ENCODE peak calls at places on chromosomes 11 and 22, in ten cellular contexts. Q, X, F, R, J, A, T, P, L and E are unnamed samples.

GRCh38 chr11:898540-899190 is 11.9 kb downstream of the CHID1 start:
- DNase-seq in Q (no peak), X (no peak), F (no peak), R (no peak), J (no peak), A (no peak), T (no peak), P (no peak), L (no peak), E (no peak)

GRCh38 chr22:18984564-18984963 is 48.5 kb upstream of the PRODH start:
- DNase-seq in Q (no peak), X (no peak), F (no peak), R (no peak), J (no peak), A (no peak), T (no peak), P (no peak), L (no peak), E (no peak)

GRCh38 chr11:75654314-75654713 is 14.5 kb downstream of the MAP6 start:
- DNase-seq in Q (no peak), X (no peak), F (no peak), R (no peak), J (no peak), A (no peak), T (no peak), P (no peak), L (no peak), E (no peak)

GRCh38 chr11:58787903-58788302 is 56.2 kb upstream of the GLYAT start:
- DNase-seq in Q (no peak), X (no peak), F (no peak), R (no peak), J (no peak), A (no peak), T (no peak), P (no peak), L (no peak), E (no peak)

GRCh38 chr11:108591893-108592292 is 1.7 kb downstream of the EXPH5 start:
- DNase-seq in Q (no peak), X (no peak), F (no peak), R (no peak), J (no peak), A (no peak), T (no peak), P (no peak), L (no peak), E (no peak)

GRCh38 chr11:62152245-62153086 is 28.7 kb downstream of the INCENP start:
- DNase-seq in Q (no peak), X (no peak), F (peak), R (no peak), J (no peak), A (peak), T (no peak), P (no peak), L (no peak), E (no peak)

GRCh38 chr22:29635734-29636357 is 32.4 kb downstream of the NF2 start:
- DNase-seq in Q (no peak), X (no peak), F (no peak), R (peak), J (peak), A (no peak), T (peak), P (peak), L (no peak), E (peak)

GRCh38 chr11:78188809-78189724 is at the start of gene USP35:
- DNase-seq in Q (no peak), X (no peak), F (no peak), R (no peak), J (no peak), A (no peak), T (no peak), P (no peak), L (peak), E (no peak)

GRCh38 chr11:128201801-128202200 is 385.6 kb downstream of the ETS1 start:
- DNase-seq in Q (no peak), X (no peak), F (no peak), R (no peak), J (no peak), A (no peak), T (no peak), P (no peak), L (no peak), E (no peak)

GRCh38 chr11:124473476-124473875 is 28.0 kb upstream of the OR8B8 start:
- DNase-seq in Q (no peak), X (no peak), F (no peak), R (no peak), J (no peak), A (no peak), T (no peak), P (no peak), L (no peak), E (no peak)

GRCh38 chr11:124762077-124762623 is at the start of gene ESAM:
- DNase-seq in Q (no peak), X (peak), F (peak), R (peak), J (no peak), A (no peak), T (no peak), P (peak), L (peak), E (peak)

GRCh38 chr11:110279881-110280280 is 16.5 kb downstream of the RDX start:
- DNase-seq in Q (no peak), X (no peak), F (no peak), R (no peak), J (no peak), A (no peak), T (no peak), P (no peak), L (no peak), E (no peak)